ENCODE peak calls at places on chromosome 7, in seven cellular contexts. W, R, F, B, O, T and D are unnamed samples.

GRCh38 chr7:37089972-37090371 is 358.7 kb downstream of the ELMO1 start:
- DNase-seq in T (no peak), O (no peak), W (no peak), F (no peak), R (peak), B (no peak), D (no peak)

GRCh38 chr7:123747620-123748141 is 1.1 kb downstream of the WASL start:
- DNase-seq in O (peak), W (peak), R (peak), F (peak), T (peak), B (peak), D (peak)

GRCh38 chr7:48004023-48004422 is 24.6 kb upstream of the HUS1 start:
- DNase-seq in F (no peak), O (no peak), R (no peak), W (no peak), B (no peak), T (no peak), D (no peak)

GRCh38 chr7:39693812-39694211 is 70.4 kb downstream of the RALA start:
- DNase-seq in R (no peak), B (no peak), T (no peak), W (no peak), F (no peak), O (no peak), D (no peak)

GRCh38 chr7:55272328-55272727 is 92.8 kb upstream of the LANCL2 start:
- DNase-seq in T (no peak), B (no peak), R (no peak), W (no peak), F (no peak), O (no peak), D (no peak)

GRCh38 chr7:81138850-81139249 is 220.0 kb upstream of the SEMA3C start:
- DNase-seq in T (no peak), B (no peak), W (no peak), R (no peak), F (no peak), O (no peak), D (no peak)

GRCh38 chr7:133481676-133482075 is 228.8 kb downstream of the EXOC4 start:
- DNase-seq in O (peak), T (no peak), B (no peak), W (peak), R (no peak), F (no peak), D (peak)

GRCh38 chr7:154777023-154777422 is 225.9 kb downstream of the PAXIP1 start:
- DNase-seq in W (peak), O (no peak), F (no peak), R (no peak), T (no peak), B (no peak), D (peak)

GRCh38 chr7:141600607-141601006 is 49.4 kb downstream of the AGK start:
- DNase-seq in W (no peak), B (no peak), T (no peak), F (no peak), R (no peak), O (no peak), D (no peak)

GRCh38 chr7:30927040-30927439 is 15.4 kb downstream of the AQP1 start:
- DNase-seq in O (no peak), B (no peak), T (peak), W (no peak), R (peak), F (no peak), D (no peak)

GRCh38 chr7:2510909-2511768 is 8.4 kb upstream of the LFNG start:
- DNase-seq in F (no peak), O (no peak), B (no peak), W (no peak), T (peak), R (no peak), D (no peak)

GRCh38 chr7:95441042-95441823 is 6.4 kb upstream of the PON2 start:
- DNase-seq in B (no peak), F (no peak), O (no peak), W (peak), T (no peak), R (no peak), D (no peak)

GRCh38 chr7:75989726-75990388 is 4.5 kb downstream of the TMEM120A start:
- DNase-seq in W (no peak), T (no peak), B (peak), F (peak), O (no peak), R (peak), D (no peak)

GRCh38 chr7:47441796-47442744 is 139.8 kb downstream of the TNS3 start:
- DNase-seq in W (no peak), R (no peak), F (no peak), B (no peak), T (no peak), O (no peak), D (no peak)

GRCh38 chr7:105839271-105839670 is 37.1 kb downstream of the ATXN7L1 start:
- DNase-seq in O (no peak), B (no peak), F (no peak), W (no peak), R (no peak), T (no peak), D (no peak)

GRCh38 chr7:35463176-35463575 is 209.3 kb upstream of the TBX20 start:
- DNase-seq in W (no peak), O (no peak), R (no peak), T (no peak), B (no peak), F (no peak), D (no peak)

GRCh38 chr7:155758348-155758747 is 53.9 kb downstream of the SHH start:
- DNase-seq in W (no peak), F (no peak), T (no peak), B (no peak), R (no peak), O (no peak), D (no peak)

GRCh38 chr7:141699860-141700259 is 2.1 kb downstream of the DENND11 start:
- DNase-seq in W (no peak), F (no peak), O (no peak), T (no peak), R (no peak), B (no peak), D (no peak)

GRCh38 chr7:136685506-136685905 is 182.9 kb upstream of the CHRM2 start:
- DNase-seq in T (no peak), F (no peak), B (no peak), O (no peak), R (no peak), W (no peak), D (no peak)

GRCh38 chr7:82194011-82194410 is 249.6 kb downstream of the CACNA2D1 start:
- DNase-seq in F (no peak), R (no peak), O (peak), W (peak), B (no peak), T (no peak), D (no peak)

GRCh38 chr7:101988513-101988912 is 171.1 kb downstream of the CUX1 start:
- DNase-seq in O (no peak), T (no peak), B (no peak), R (no peak), W (no peak), F (no peak), D (no peak)

GRCh38 chr7:157271991-157272324 is 64.8 kb upstream of the DNAJB6 start:
- DNase-seq in B (peak), O (peak), T (peak), W (peak), F (peak), R (peak), D (no peak)

GRCh38 chr7:11716185-11716584 is 115.8 kb downstream of the THSD7A start:
- DNase-seq in R (peak), O (no peak), T (no peak), B (peak), F (peak), W (peak), D (no peak)

GRCh38 chr7:95028683-95029082 is 121.3 kb downstream of the PPP1R9A start:
- DNase-seq in B (no peak), F (no peak), T (no peak), R (no peak), O (no peak), W (no peak), D (no peak)

DNA sequence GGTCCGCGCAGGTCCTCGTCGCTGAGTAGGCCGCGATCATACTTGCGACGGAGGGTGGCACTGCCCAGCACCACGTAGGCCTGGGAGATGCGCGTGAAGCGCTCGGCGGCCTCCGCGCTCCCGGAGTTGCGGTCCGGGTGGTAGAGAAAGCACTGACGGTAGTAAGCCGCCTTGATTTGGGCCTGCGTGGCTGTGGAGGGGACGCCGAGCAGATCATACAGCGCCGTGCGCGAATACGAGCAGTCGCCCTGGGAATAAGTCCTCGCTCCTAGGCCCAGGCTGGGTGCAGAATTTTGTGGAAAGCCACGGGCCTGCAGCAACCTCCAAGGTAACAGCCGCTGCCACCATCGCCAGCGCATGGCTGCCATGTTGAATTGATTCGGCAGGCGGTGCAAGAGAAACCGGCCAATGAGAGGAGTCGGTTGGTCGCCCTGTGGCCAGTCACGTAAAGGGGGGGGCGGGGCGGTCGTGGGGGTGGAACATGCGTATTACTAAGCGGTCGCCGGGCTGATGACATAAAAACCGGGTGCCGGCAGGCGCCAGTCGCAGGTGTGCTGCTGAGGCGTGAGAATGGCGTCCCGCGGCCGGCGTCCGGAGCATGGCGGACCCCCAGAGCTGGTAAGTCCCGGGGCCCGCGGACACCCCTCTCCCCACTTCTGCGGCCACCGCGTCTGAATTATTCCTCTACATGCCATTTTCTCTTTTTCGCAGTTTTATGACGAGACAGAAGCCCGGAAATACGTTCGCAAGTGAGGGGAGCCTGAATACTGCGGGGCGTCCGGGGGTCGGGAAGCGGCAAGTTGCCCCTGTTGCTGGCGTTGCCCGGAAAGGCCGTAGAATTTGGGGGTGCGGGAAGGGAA is at the start of the genes BUD23 and DNAJC30:
- DNase-seq in F (peak), R (peak), T (peak), W (peak), O (peak), B (peak), D (peak)
- TF ChIP-seq POLR2A in F (no peak), R (peak), T (peak), W (peak), O (peak), B (peak), D (peak)

GRCh38 chr7:151339651-151340377 is 1.8 kb upstream of the NUB1 start:
- DNase-seq in F (no peak), B (no peak), T (no peak), O (no peak), R (no peak), W (no peak), D (no peak)

GRCh38 chr7:151340794-151341356 is 737 bp upstream of the NUB1 start:
- DNase-seq in W (no peak), R (peak), O (no peak), F (no peak), B (no peak), T (no peak), D (no peak)

GRCh38 chr7:151342102-151342646 is 562 bp downstream of the NUB1 start:
- DNase-seq in W (no peak), O (no peak), R (no peak), B (no peak), F (no peak), T (no peak), D (no peak)

GRCh38 chr7:151342811-151343210 is 1.2 kb downstream of the NUB1 start:
- DNase-seq in O (no peak), R (no peak), T (no peak), B (no peak), W (no peak), F (no peak), D (no peak)

DNA sequence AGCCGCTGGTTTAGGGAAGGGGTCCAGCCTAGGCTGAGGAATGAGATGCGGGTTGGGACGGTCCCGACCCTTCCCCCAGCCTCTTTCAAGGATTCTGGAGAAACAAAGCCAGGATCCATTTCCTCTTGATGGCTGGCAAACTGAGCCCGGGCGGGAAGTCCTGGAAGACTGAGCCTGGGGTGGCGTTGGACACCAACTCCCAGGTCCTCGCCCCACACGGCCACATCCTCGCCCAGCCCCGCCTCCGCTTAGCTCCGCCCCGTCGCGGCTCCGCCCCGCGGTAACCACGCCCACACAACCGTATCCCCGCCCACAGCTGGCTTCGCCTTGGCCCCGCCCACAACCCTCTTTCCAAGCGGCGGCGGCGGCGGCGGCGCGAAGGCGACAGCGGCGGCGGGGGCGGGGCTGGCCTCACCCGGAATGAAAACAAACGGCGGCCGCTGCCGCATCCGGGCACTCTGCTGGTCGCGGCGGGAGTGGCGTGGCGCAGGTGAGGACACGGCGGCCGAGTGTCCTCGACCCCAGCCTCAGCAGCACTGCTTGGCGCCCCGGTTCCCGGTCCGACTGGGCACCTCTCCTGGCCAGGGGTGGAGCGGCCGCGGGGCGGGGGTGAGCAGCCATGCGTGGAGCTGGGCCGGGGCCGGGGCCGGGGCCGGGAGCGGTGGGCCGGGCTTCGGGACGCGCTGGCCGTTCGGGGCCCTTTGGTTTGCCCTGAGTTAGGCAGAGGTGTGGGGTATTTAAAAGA is at the start of gene NUB1:
- DNase-seq in O (peak), W (peak), T (peak), F (peak), B (peak), R (peak), D (peak)
- TF ChIP-seq POLR2A in O (peak), W (peak), T (peak), F (peak), B (no peak), R (peak), D (peak)

GRCh38 chr7:130112078-130112477 is 41.7 kb downstream of the KLHDC10 start:
- DNase-seq in R (no peak), O (no peak), W (no peak), T (no peak), B (no peak), F (no peak), D (no peak)

GRCh38 chr7:130107949-130108674 is 37.8 kb downstream of the KLHDC10 start:
- DNase-seq in O (no peak), F (no peak), R (no peak), B (no peak), T (no peak), W (no peak), D (no peak)

GRCh38 chr7:130112662-130113425 is 42.5 kb downstream of the KLHDC10 start:
- DNase-seq in F (no peak), O (no peak), R (no peak), W (no peak), B (no peak), T (no peak), D (no peak)

GRCh38 chr7:130113887-130114286 is 43.6 kb downstream of the KLHDC10 start:
- DNase-seq in O (no peak), R (no peak), T (no peak), W (no peak), B (no peak), F (no peak), D (no peak)

DNA sequence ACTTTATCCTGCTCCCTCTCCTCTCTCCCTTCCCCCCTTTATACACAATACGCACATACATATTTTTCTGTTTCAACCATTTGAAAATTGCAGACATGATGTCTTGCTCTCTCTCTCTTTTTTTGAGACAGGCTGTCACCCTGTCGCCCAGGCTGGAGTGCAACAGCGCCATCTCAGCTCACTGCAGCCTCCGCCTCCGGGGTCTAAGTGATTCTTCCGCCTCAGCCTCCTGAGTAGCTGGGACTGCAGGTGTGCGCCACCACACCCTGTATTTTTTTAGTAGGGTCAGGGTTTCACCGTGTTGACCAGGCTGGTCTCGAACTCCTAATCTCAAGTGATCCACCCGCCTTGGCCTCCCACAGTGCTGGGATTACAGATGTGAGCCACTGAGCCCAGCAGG is 38.5 kb downstream of the KLHDC10 start:
- DNase-seq in R (no peak), T (no peak), F (no peak), W (peak), O (no peak), B (no peak), D (no peak)
- TF ChIP-seq POLR2A in R (no peak), T (no peak), F (no peak), W (no peak), O (no peak), B (no peak), D (no peak)

DNA sequence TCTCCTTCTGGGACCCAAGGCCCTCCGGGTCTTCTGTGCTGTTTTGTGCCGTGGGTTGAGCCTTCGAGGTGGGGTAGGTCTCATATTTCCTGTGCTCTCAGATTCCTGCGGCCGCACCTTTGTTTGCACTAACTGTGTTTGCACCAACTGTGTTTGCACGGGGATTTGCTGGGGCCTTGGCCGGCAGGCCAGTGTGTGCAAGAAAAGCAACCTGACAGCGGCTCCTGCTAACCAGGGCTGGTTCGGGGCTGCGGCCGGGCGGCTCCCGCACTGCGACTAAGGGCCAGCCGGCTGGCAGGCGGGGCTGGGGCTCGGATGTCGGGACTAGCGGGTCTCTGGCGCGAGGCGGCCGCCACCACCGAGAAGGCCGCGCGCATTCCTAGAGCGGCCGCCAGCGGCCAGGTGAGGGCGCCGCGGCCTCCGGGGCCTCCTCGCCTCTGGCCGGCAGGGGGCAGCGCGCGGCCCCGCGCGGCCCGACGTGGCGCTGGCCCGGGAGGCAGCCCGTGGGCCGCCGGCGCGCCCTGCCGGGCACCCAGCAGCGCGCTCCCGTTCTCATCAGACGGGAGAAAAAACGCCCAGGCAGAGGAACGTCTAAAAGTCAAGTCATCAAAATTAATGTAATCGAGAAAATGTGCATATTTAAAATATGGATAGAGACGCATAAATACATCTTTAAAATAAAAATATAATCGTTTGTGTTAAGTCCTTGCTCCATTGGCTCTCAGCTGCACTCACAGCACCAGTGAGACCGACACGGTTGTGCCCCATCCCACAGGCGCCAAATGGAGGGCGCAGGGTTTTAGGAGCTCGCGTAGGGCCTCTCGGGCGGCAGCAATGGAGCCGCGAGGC is 38.6 kb downstream of the ZNF777 start:
- DNase-seq in R (peak), W (peak), B (peak), T (peak), F (peak), O (peak), D (no peak)
- TF ChIP-seq POLR2A in R (peak), W (peak), B (no peak), T (peak), F (no peak), O (no peak), D (no peak)

DNA sequence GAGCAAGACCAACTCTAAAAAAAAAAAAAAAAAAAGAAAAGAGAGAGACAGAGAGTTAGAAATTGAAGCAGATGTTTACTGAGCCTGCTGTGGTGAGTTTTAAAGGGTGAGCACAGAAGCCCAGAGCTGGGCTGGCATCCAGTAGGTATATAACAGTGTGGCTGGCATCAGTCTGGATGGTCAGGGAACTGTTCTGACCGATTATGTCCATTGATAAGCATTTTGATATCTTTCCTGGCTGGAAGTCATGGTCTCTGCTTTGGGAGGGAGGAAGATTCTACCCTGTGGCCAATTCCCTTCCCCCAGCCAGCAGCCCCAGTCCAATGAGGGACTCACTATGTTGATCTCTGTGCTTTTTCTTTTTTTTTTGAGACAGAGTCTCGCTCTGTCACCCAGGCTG is 65.2 kb upstream of the PODXL start:
- DNase-seq in B (no peak), T (no peak), F (no peak), O (no peak), R (no peak), W (no peak), D (no peak)
- TF ChIP-seq POLR2A in B (no peak), T (no peak), F (no peak), O (no peak), R (no peak), W (no peak), D (no peak)